ENCODE peak calls at places on chromosomes 3 and 15, in seven cellular contexts. E is fibroblast of lung, A is HCT116, F is H1, N is neuronal stem cell, B is adipocyte, V is heart left ventricle. U is an unnamed sample.
A peak's percentile ranks its signal among the peaks of the same experiment; 100 is the strongest.

GRCh38 chr15:41862515-41863116 is 24.0 kb downstream of the PLA2G4B start:
- DNase-seq in E (no peak), A (peak; percentile 15), F (no peak), N (no peak), B (no peak), V (no peak), U (no peak)

GRCh38 chr3:186930143-186930638 is at the start of gene ST6GAL1:
- DNase-seq in E (peak; percentile 63), A (peak; percentile 29), F (peak; percentile 82), N (peak; percentile 70), B (peak; percentile 50), V (peak; percentile 87), U (peak; percentile 92)

GRCh38 chr3:124007186-124007585 is 15.3 kb upstream of the ROPN1 start:
- DNase-seq in E (no peak), A (no peak), F (no peak), N (no peak), B (peak; percentile 59), V (no peak), U (no peak)

GRCh38 chr15:61099030-61099800 is 129.9 kb downstream of the RORA start:
- DNase-seq in E (no peak), A (no peak), F (no peak), N (no peak), B (peak; percentile 31), V (no peak), U (no peak)

GRCh38 chr15:74626336-74626735 is 10.7 kb downstream of the CLK3 start:
- DNase-seq in E (no peak), A (no peak), F (no peak), N (no peak), B (no peak), V (no peak), U (no peak)

GRCh38 chr15:55764398-55764797 is 21.4 kb upstream of the PRTG start:
- DNase-seq in E (no peak), A (no peak), F (no peak), N (no peak), B (no peak), V (no peak), U (no peak)

GRCh38 chr15:68304611-68305337 is 27.2 kb downstream of the FEM1B start:
- DNase-seq in E (no peak), A (no peak), F (no peak), N (no peak), B (no peak), V (no peak), U (no peak)

GRCh38 chr3:39185959-39186691 is 6.3 kb downstream of the XIRP1 start:
- DNase-seq in E (no peak), A (no peak), F (no peak), N (no peak), B (no peak), V (peak; percentile 57), U (no peak)

GRCh38 chr15:62469478-62469873 is 304.4 kb upstream of the C2CD4B start:
- DNase-seq in E (peak; percentile 33), A (no peak), F (no peak), N (no peak), B (peak; percentile 73), V (no peak), U (no peak)

GRCh38 chr15:76084263-76084662 is 24.5 kb downstream of the TMEM266 start:
- DNase-seq in E (no peak), A (no peak), F (no peak), N (no peak), B (no peak), V (no peak), U (no peak)

GRCh38 chr3:71942432-71942831 is 157.5 kb upstream of the PROK2 start:
- DNase-seq in E (no peak), A (no peak), F (no peak), N (no peak), B (no peak), V (no peak), U (no peak)

GRCh38 chr3:184687363-184688049 is 24.4 kb downstream of the MAGEF1 start:
- DNase-seq in E (no peak), A (no peak), F (no peak), N (no peak), B (no peak), V (peak; percentile 79), U (peak; percentile 69)

GRCh38 chr3:129577356-129577755 is 29.1 kb downstream of the PLXND1 start:
- DNase-seq in E (peak; percentile 39), A (no peak), F (no peak), N (no peak), B (no peak), V (peak; percentile 86), U (peak; percentile 87)

GRCh38 chr3:23829242-23829934 is 23.6 kb downstream of the UBE2E1 start:
- DNase-seq in E (no peak), A (no peak), F (no peak), N (no peak), B (no peak), V (no peak), U (no peak)

GRCh38 chr3:135576786-135577185 is 388.7 kb upstream of the PPP2R3A start:
- DNase-seq in E (no peak), A (no peak), F (no peak), N (no peak), B (no peak), V (no peak), U (no peak)

GRCh38 chr3:87855626-87856025 is 203.2 kb downstream of the CGGBP1 start:
- DNase-seq in E (no peak), A (no peak), F (no peak), N (no peak), B (peak; percentile 14), V (no peak), U (no peak)

GRCh38 chr15:51904931-51905330 is 66.6 kb downstream of the LEO1 start:
- DNase-seq in E (no peak), A (no peak), F (no peak), N (no peak), B (no peak), V (no peak), U (no peak)

GRCh38 chr15:49814709-49815108 is 193.9 kb downstream of the DTWD1 start:
- DNase-seq in E (no peak), A (no peak), F (no peak), N (no peak), B (no peak), V (no peak), U (no peak)

GRCh38 chr3:139434764-139435291 is 41.5 kb downstream of the RBP2 start:
- DNase-seq in E (peak; percentile 36), A (no peak), F (no peak), N (no peak), B (peak; percentile 83), V (no peak), U (peak; percentile 45)

GRCh38 chr3:53803124-53803815 is 42.9 kb downstream of the CHDH start:
- DNase-seq in E (no peak), A (no peak), F (no peak), N (no peak), B (no peak), V (no peak), U (no peak)

GRCh38 chr3:59425371-59425770 is 375.5 kb upstream of the CFAP20DC start:
- DNase-seq in E (peak; percentile 92), A (no peak), F (no peak), N (no peak), B (peak; percentile 83), V (no peak), U (no peak)

GRCh38 chr15:39784638-39785037 is 2.0 kb upstream of the FSIP1 start:
- DNase-seq in E (no peak), A (no peak), F (no peak), N (no peak), B (no peak), V (no peak), U (no peak)

GRCh38 chr3:100535610-100535943 is 43.2 kb downstream of the TMEM45A start:
- DNase-seq in E (no peak), A (no peak), F (no peak), N (no peak), B (no peak), V (no peak), U (no peak)

GRCh38 chr3:58672880-58673279 is 6.3 kb upstream of the FAM3D start:
- DNase-seq in E (no peak), A (no peak), F (no peak), N (no peak), B (no peak), V (no peak), U (no peak)

GRCh38 chr3:29092348-29092747 is 188.5 kb upstream of the RBMS3 start:
- DNase-seq in E (no peak), A (no peak), F (no peak), N (no peak), B (peak; percentile 17), V (no peak), U (no peak)

GRCh38 chr15:61383421-61383820 is 154.3 kb upstream of the RORA start:
- DNase-seq in E (peak; percentile 11), A (no peak), F (no peak), N (no peak), B (peak; percentile 11), V (no peak), U (no peak)

GRCh38 chr3:127409421-127410136 is 121.7 kb upstream of the PRR20G start:
- DNase-seq in E (no peak), A (no peak), F (no peak), N (no peak), B (no peak), V (peak; percentile 12), U (peak; percentile 69)

GRCh38 chr3:152270145-152270870 is 1.6 kb downstream of the MBNL1 start:
- DNase-seq in E (no peak), A (no peak), F (no peak), N (no peak), B (peak; percentile 67), V (no peak), U (no peak)

GRCh38 chr3:52831500-52832301 is 1.2 kb upstream of the ITIH4 start:
- DNase-seq in E (peak; percentile 69), A (peak; percentile 68), F (no peak), N (no peak), B (peak; percentile 86), V (peak; percentile 68), U (peak; percentile 91)

GRCh38 chr3:10353661-10354372 is 32.9 kb upstream of the SEC13 start:
- DNase-seq in E (no peak), A (no peak), F (no peak), N (no peak), B (no peak), V (no peak), U (no peak)
- H3K4me1 ChIP-seq in E (peaks cover 28% of the 10 kb centered on the region), A (peaks cover 7% of the 10 kb centered on the region), F (no peaks in the 10 kb centered on the region), N (peaks cover 6% of the 10 kb centered on the region), B (peaks cover 13% of the 10 kb centered on the region), V (peaks cover 25% of the 10 kb centered on the region), U (no peaks in the 10 kb centered on the region)

GRCh38 chr3:31661286-31661685 is 128.6 kb downstream of the STT3B start:
- DNase-seq in E (no peak), A (no peak), F (no peak), N (no peak), B (no peak), V (no peak), U (no peak)
- H3K4me1 ChIP-seq in E (no peaks in the 10 kb centered on the region), A (no peaks in the 10 kb centered on the region), F (no peaks in the 10 kb centered on the region), N (peaks cover 3% of the 10 kb centered on the region), B (no peaks in the 10 kb centered on the region), V (peaks cover 16% of the 10 kb centered on the region), U (no peaks in the 10 kb centered on the region)

GRCh38 chr3:105835606-105836005 is 33.2 kb downstream of the CBLB start:
- DNase-seq in E (no peak), A (no peak), F (no peak), N (no peak), B (peak; percentile 36), V (no peak), U (no peak)
- H3K4me1 ChIP-seq in E (peaks cover 3% of the 10 kb centered on the region), A (peaks cover 3% of the 10 kb centered on the region), F (no peaks in the 10 kb centered on the region), N (peaks cover 3% of the 10 kb centered on the region), B (peaks cover 30% of the 10 kb centered on the region), V (peaks cover 58% of the 10 kb centered on the region), U (no peaks in the 10 kb centered on the region)

GRCh38 chr3:105785790-105786189 is 83.0 kb downstream of the CBLB start:
- DNase-seq in E (no peak), A (no peak), F (no peak), N (no peak), B (no peak), V (no peak), U (no peak)
- H3K4me1 ChIP-seq in E (peaks cover 3% of the 10 kb centered on the region), A (no peaks in the 10 kb centered on the region), F (no peaks in the 10 kb centered on the region), N (no peaks in the 10 kb centered on the region), B (peaks cover 57% of the 10 kb centered on the region), V (peaks cover 70% of the 10 kb centered on the region), U (no peaks in the 10 kb centered on the region)

GRCh38 chr15:92962914-92963313 is 62.8 kb downstream of the CHD2 start:
- DNase-seq in E (no peak), A (no peak), F (no peak), N (no peak), B (no peak), V (no peak), U (no peak)
- H3K4me1 ChIP-seq in E (no peaks in the 10 kb centered on the region), A (no peaks in the 10 kb centered on the region), F (no peaks in the 10 kb centered on the region), N (no peaks in the 10 kb centered on the region), B (no peaks in the 10 kb centered on the region), V (peaks cover 8% of the 10 kb centered on the region), U (peaks cover 1% of the 10 kb centered on the region)

U was measured in aorta.